ENCODE peak calls at places on chromosomes 6 and 20, in six cellular contexts. One of them, this sample, is unnamed.

GRCh38 chr20:51327251-51327841 is 215.2 kb downstream of the NFATC2 start:
- DNase-seq in cardiac fibroblast: peak; percentile 53
- DNase-seq in transverse colon: no peak
- DNase-seq in GM06990: no peak
- DNase-seq in lung: no peak
- DNase-seq in mesothelial cell of epicardium: no peak
- DNase-seq in this sample: no peak

GRCh38 chr6:121677551-121677950 is 242.1 kb downstream of the GJA1 start:
- DNase-seq in cardiac fibroblast: no peak
- DNase-seq in transverse colon: no peak
- DNase-seq in GM06990: no peak
- DNase-seq in lung: no peak
- DNase-seq in mesothelial cell of epicardium: no peak
- DNase-seq in this sample: no peak

GRCh38 chr6:23533954-23534725 is 591.9 kb upstream of the NRSN1 start:
- DNase-seq in cardiac fibroblast: peak; percentile 7
- DNase-seq in transverse colon: no peak
- DNase-seq in GM06990: no peak
- DNase-seq in lung: no peak
- DNase-seq in mesothelial cell of epicardium: no peak
- DNase-seq in this sample: no peak

GRCh38 chr6:97473979-97474378 is 191.0 kb upstream of the MMS22L start:
- DNase-seq in cardiac fibroblast: no peak
- DNase-seq in transverse colon: no peak
- DNase-seq in GM06990: no peak
- DNase-seq in lung: no peak
- DNase-seq in mesothelial cell of epicardium: no peak
- DNase-seq in this sample: no peak

GRCh38 chr6:4021862-4022715 is 56.8 kb downstream of the FAM217A start:
- DNase-seq in cardiac fibroblast: no peak
- DNase-seq in transverse colon: no peak
- DNase-seq in GM06990: no peak
- DNase-seq in lung: no peak
- DNase-seq in mesothelial cell of epicardium: no peak
- DNase-seq in this sample: no peak

GRCh38 chr6:82185948-82186347 is 61.6 kb downstream of the IBTK start:
- DNase-seq in cardiac fibroblast: peak; percentile 44
- DNase-seq in transverse colon: no peak
- DNase-seq in GM06990: no peak
- DNase-seq in lung: no peak
- DNase-seq in mesothelial cell of epicardium: no peak
- DNase-seq in this sample: no peak

GRCh38 chr20:7237251-7237650 is 469.8 kb downstream of the BMP2 start:
- DNase-seq in cardiac fibroblast: no peak
- DNase-seq in transverse colon: no peak
- DNase-seq in GM06990: no peak
- DNase-seq in lung: no peak
- DNase-seq in mesothelial cell of epicardium: no peak
- DNase-seq in this sample: no peak

GRCh38 chr6:44367686-44368085 is 19.8 kb upstream of the CDC5L start:
- DNase-seq in cardiac fibroblast: no peak
- DNase-seq in transverse colon: no peak
- DNase-seq in GM06990: no peak
- DNase-seq in lung: no peak
- DNase-seq in mesothelial cell of epicardium: no peak
- DNase-seq in this sample: no peak

GRCh38 chr6:135922170-135922569 is 70.7 kb downstream of the PDE7B start:
- DNase-seq in cardiac fibroblast: peak; percentile 95
- DNase-seq in transverse colon: no peak
- DNase-seq in GM06990: no peak
- DNase-seq in lung: no peak
- DNase-seq in mesothelial cell of epicardium: no peak
- DNase-seq in this sample: no peak

GRCh38 chr20:39252035-39252434 is 289.9 kb downstream of the DHX35 start:
- DNase-seq in cardiac fibroblast: no peak
- DNase-seq in transverse colon: no peak
- DNase-seq in GM06990: no peak
- DNase-seq in lung: no peak
- DNase-seq in mesothelial cell of epicardium: no peak
- DNase-seq in this sample: no peak

GRCh38 chr20:9306521-9306920 is 207.9 kb upstream of the LAMP5 start:
- DNase-seq in cardiac fibroblast: peak; percentile 77
- DNase-seq in transverse colon: no peak
- DNase-seq in GM06990: no peak
- DNase-seq in lung: no peak
- DNase-seq in mesothelial cell of epicardium: no peak
- DNase-seq in this sample: no peak

GRCh38 chr20:25341716-25342680 is 48.6 kb downstream of the ABHD12 start:
- DNase-seq in cardiac fibroblast: no peak
- DNase-seq in transverse colon: no peak
- DNase-seq in GM06990: no peak
- DNase-seq in lung: no peak
- DNase-seq in mesothelial cell of epicardium: no peak
- DNase-seq in this sample: no peak

GRCh38 chr20:56380375-56380774 is 11.6 kb downstream of the AURKA start:
- DNase-seq in cardiac fibroblast: peak; percentile 83
- DNase-seq in transverse colon: no peak
- DNase-seq in GM06990: no peak
- DNase-seq in lung: no peak
- DNase-seq in mesothelial cell of epicardium: no peak
- DNase-seq in this sample: no peak

GRCh38 chr20:43916875-43917371 is 2.3 kb downstream of the TOX2 start:
- DNase-seq in cardiac fibroblast: no peak
- DNase-seq in transverse colon: no peak
- DNase-seq in GM06990: peak; percentile 56
- DNase-seq in lung: no peak
- DNase-seq in mesothelial cell of epicardium: no peak
- DNase-seq in this sample: peak; percentile 53

GRCh38 chr20:31674895-31675827 is 37.4 kb downstream of the COX4I2 start:
- DNase-seq in cardiac fibroblast: peak; percentile 95
- DNase-seq in transverse colon: peak; percentile 69
- DNase-seq in GM06990: peak; percentile 43
- DNase-seq in lung: peak; percentile 81
- DNase-seq in mesothelial cell of epicardium: no peak
- DNase-seq in this sample: peak; percentile 56

GRCh38 chr20:32208499-32209154 is 947 bp downstream of the POFUT1 start:
- DNase-seq in cardiac fibroblast: no peak
- DNase-seq in transverse colon: no peak
- DNase-seq in GM06990: no peak
- DNase-seq in lung: no peak
- DNase-seq in mesothelial cell of epicardium: no peak
- DNase-seq in this sample: no peak

GRCh38 chr6:169746556-169746955 is 4.8 kb downstream of the DYNLT2 start:
- DNase-seq in cardiac fibroblast: no peak
- DNase-seq in transverse colon: no peak
- DNase-seq in GM06990: no peak
- DNase-seq in lung: no peak
- DNase-seq in mesothelial cell of epicardium: no peak
- DNase-seq in this sample: no peak

GRCh38 chr6:169755162-169755561 is 3.7 kb downstream of the ERMARD start:
- DNase-seq in cardiac fibroblast: no peak
- DNase-seq in transverse colon: no peak
- DNase-seq in GM06990: no peak
- DNase-seq in lung: no peak
- DNase-seq in mesothelial cell of epicardium: no peak
- DNase-seq in this sample: no peak

GRCh38 chr6:169751242-169752073 is at the start of the genes DYNLT2 and ERMARD:
- DNase-seq in cardiac fibroblast: peak; percentile 95
- DNase-seq in transverse colon: peak; percentile 96
- DNase-seq in GM06990: peak; percentile 97
- DNase-seq in lung: peak; percentile 93
- DNase-seq in mesothelial cell of epicardium: peak; percentile 96
- DNase-seq in this sample: peak; percentile 94

GRCh38 chr6:169752074-169752623 is 727 bp downstream of the ERMARD start:
- DNase-seq in cardiac fibroblast: peak; percentile 5
- DNase-seq in transverse colon: no peak
- DNase-seq in GM06990: no peak
- DNase-seq in lung: no peak
- DNase-seq in mesothelial cell of epicardium: no peak
- DNase-seq in this sample: no peak
- TF ChIP-seq CTCF in cardiac fibroblast: no peak
- TF ChIP-seq CTCF in transverse colon: no peak
- TF ChIP-seq CTCF in GM06990: no peak
- TF ChIP-seq CTCF in lung: no peak
- TF ChIP-seq CTCF in mesothelial cell of epicardium: no peak
- TF ChIP-seq CTCF in this sample: no peak

GRCh38 chr6:160040527-160041264 is 71.8 kb downstream of the IGF2R start:
- DNase-seq in cardiac fibroblast: no peak
- DNase-seq in transverse colon: no peak
- DNase-seq in GM06990: no peak
- DNase-seq in lung: no peak
- DNase-seq in mesothelial cell of epicardium: no peak
- DNase-seq in this sample: no peak
- TF ChIP-seq CTCF in cardiac fibroblast: no peak
- TF ChIP-seq CTCF in transverse colon: no peak
- TF ChIP-seq CTCF in GM06990: no peak
- TF ChIP-seq CTCF in lung: no peak
- TF ChIP-seq CTCF in mesothelial cell of epicardium: no peak
- TF ChIP-seq CTCF in this sample: no peak

GRCh38 chr6:169986171-169986847 is 234.9 kb downstream of the ERMARD start:
- DNase-seq in cardiac fibroblast: no peak
- DNase-seq in transverse colon: no peak
- DNase-seq in GM06990: no peak
- DNase-seq in lung: no peak
- DNase-seq in mesothelial cell of epicardium: no peak
- DNase-seq in this sample: no peak
- TF ChIP-seq CTCF in cardiac fibroblast: no peak
- TF ChIP-seq CTCF in transverse colon: no peak
- TF ChIP-seq CTCF in GM06990: no peak
- TF ChIP-seq CTCF in lung: no peak
- TF ChIP-seq CTCF in mesothelial cell of epicardium: no peak
- TF ChIP-seq CTCF in this sample: no peak

GRCh38 chr20:24207803-24208300 is 219.3 kb upstream of the GGTLC1 start:
- DNase-seq in cardiac fibroblast: no peak
- DNase-seq in transverse colon: no peak
- DNase-seq in GM06990: no peak
- DNase-seq in lung: no peak
- DNase-seq in mesothelial cell of epicardium: no peak
- DNase-seq in this sample: no peak

GRCh38 chr20:24212494-24212893 is 223.9 kb upstream of the GGTLC1 start:
- DNase-seq in cardiac fibroblast: no peak
- DNase-seq in transverse colon: no peak
- DNase-seq in GM06990: no peak
- DNase-seq in lung: no peak
- DNase-seq in mesothelial cell of epicardium: no peak
- DNase-seq in this sample: no peak

GRCh38 chr20:24206995-24207394 is 218.4 kb upstream of the GGTLC1 start:
- DNase-seq in cardiac fibroblast: peak; percentile 3
- DNase-seq in transverse colon: no peak
- DNase-seq in GM06990: no peak
- DNase-seq in lung: no peak
- DNase-seq in mesothelial cell of epicardium: no peak
- DNase-seq in this sample: no peak

GRCh38 chr20:24208652-24209051 is 220.1 kb upstream of the GGTLC1 start:
- DNase-seq in cardiac fibroblast: no peak
- DNase-seq in transverse colon: no peak
- DNase-seq in GM06990: no peak
- DNase-seq in lung: no peak
- DNase-seq in mesothelial cell of epicardium: no peak
- DNase-seq in this sample: no peak

DNA sequence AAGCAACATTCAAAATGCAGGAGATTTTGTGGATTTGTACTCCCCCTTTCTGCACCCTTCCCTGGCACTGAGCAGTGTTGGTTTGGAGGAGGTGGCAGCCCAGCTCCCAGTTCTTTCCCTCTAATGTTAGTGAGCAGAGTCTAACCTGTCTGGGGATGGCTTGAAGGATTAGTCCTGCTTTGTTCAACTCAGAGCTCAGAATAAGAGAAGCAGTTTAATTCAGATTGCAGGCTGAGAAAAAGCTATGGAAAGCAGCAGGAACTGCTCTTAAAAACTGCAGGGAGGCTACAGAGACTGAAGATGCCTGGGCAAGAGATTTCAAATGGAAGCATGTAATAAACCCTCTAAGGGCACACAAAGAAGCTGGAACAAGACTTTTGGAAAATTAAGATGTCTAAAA is 223.4 kb upstream of the GGTLC1 start:
- DNase-seq in cardiac fibroblast: no peak
- DNase-seq in transverse colon: no peak
- DNase-seq in GM06990: no peak
- DNase-seq in lung: no peak
- DNase-seq in mesothelial cell of epicardium: no peak
- DNase-seq in this sample: no peak
- TF ChIP-seq CTCF in cardiac fibroblast: no peak
- TF ChIP-seq CTCF in transverse colon: no peak
- TF ChIP-seq CTCF in GM06990: no peak
- TF ChIP-seq CTCF in lung: no peak
- TF ChIP-seq CTCF in mesothelial cell of epicardium: no peak
- TF ChIP-seq CTCF in this sample: no peak

GRCh38 chr6:107419747-107420146 is 39.6 kb downstream of the PDSS2 start:
- DNase-seq in cardiac fibroblast: peak; percentile 45
- DNase-seq in transverse colon: no peak
- DNase-seq in GM06990: no peak
- DNase-seq in lung: no peak
- DNase-seq in mesothelial cell of epicardium: no peak
- DNase-seq in this sample: no peak

GRCh38 chr6:107416179-107416578 is 43.2 kb downstream of the PDSS2 start:
- DNase-seq in cardiac fibroblast: no peak
- DNase-seq in transverse colon: no peak
- DNase-seq in GM06990: no peak
- DNase-seq in lung: no peak
- DNase-seq in mesothelial cell of epicardium: no peak
- DNase-seq in this sample: no peak

GRCh38 chr6:107414246-107414645 is 45.1 kb downstream of the PDSS2 start:
- DNase-seq in cardiac fibroblast: peak; percentile 21
- DNase-seq in transverse colon: no peak
- DNase-seq in GM06990: no peak
- DNase-seq in lung: no peak
- DNase-seq in mesothelial cell of epicardium: no peak
- DNase-seq in this sample: no peak

GRCh38 chr6:107421696-107422256 is 37.6 kb downstream of the PDSS2 start:
- DNase-seq in cardiac fibroblast: no peak
- DNase-seq in transverse colon: no peak
- DNase-seq in GM06990: no peak
- DNase-seq in lung: no peak
- DNase-seq in mesothelial cell of epicardium: no peak
- DNase-seq in this sample: no peak

DNA sequence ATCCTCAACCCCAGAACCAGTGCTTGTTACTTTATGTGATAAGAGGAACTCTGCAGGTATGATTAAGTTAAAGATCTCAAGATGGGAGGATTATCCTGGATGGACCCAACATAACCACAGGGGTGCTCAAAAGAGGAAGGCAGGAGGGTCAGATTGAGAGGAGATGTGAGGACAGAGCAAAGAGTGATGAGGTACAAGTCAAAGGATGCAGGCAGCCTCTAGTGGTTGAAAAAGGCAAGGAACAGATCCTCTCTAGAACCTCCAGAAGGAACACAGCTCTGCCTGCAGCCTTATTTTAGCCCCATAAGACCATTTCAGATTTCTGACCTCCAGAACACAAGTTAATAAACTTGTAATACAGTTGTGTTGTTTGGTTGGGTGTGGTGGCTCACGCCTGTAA is 41.2 kb downstream of the PDSS2 start:
- DNase-seq in cardiac fibroblast: peak; percentile 30
- DNase-seq in transverse colon: no peak
- DNase-seq in GM06990: peak; percentile 3
- DNase-seq in lung: no peak
- DNase-seq in mesothelial cell of epicardium: no peak
- DNase-seq in this sample: peak; percentile 14
- TF ChIP-seq CTCF in cardiac fibroblast: peak; percentile 76
- TF ChIP-seq CTCF in transverse colon: no peak
- TF ChIP-seq CTCF in GM06990: peak; percentile 77
- TF ChIP-seq CTCF in lung: no peak
- TF ChIP-seq CTCF in mesothelial cell of epicardium: no peak
- TF ChIP-seq CTCF in this sample: peak; percentile 15